ENCODE peak calls at places on chromosomes 13 and 19, in ten cellular contexts. One of them, this sample, is unnamed.

GRCh38 chr13:43021926-43022670 is 1.3 kb upstream of the DNAJC15 start:
- DNase-seq in GM04503: no peak
- DNase-seq in HFF-Myc: no peak
- DNase-seq in cardiac muscle cell: no peak
- DNase-seq in sciatic nerve: no peak
- DNase-seq in heart left ventricle: no peak
- DNase-seq in stimulated activated CD8-positive, alpha-beta memory T cell treated with anti-CD3 and anti-CD28 coated beads, Interleukin-7, amount 100 ng/mL, for 48 hours: no peak
- DNase-seq in GM18507: no peak
- DNase-seq in posterior vena cava: no peak
- DNase-seq in NCI-H1694 treated with DMSO at 0.1 percent for 48 hours: no peak
- DNase-seq in this sample: no peak

GRCh38 chr13:95300625-95301134 is 571 bp downstream of the ABCC4 start:
- DNase-seq in GM04503: peak
- DNase-seq in HFF-Myc: peak
- DNase-seq in cardiac muscle cell: peak
- DNase-seq in sciatic nerve: peak
- DNase-seq in heart left ventricle: peak
- DNase-seq in stimulated activated CD8-positive, alpha-beta memory T cell treated with anti-CD3 and anti-CD28 coated beads, Interleukin-7, amount 100 ng/mL, for 48 hours: peak
- DNase-seq in GM18507: peak
- DNase-seq in posterior vena cava: peak
- DNase-seq in NCI-H1694 treated with DMSO at 0.1 percent for 48 hours: peak
- DNase-seq in this sample: peak

GRCh38 chr19:58544591-58545285 is 874 bp downstream of the TRIM28 start:
- DNase-seq in GM04503: no peak
- DNase-seq in HFF-Myc: no peak
- DNase-seq in cardiac muscle cell: peak
- DNase-seq in sciatic nerve: no peak
- DNase-seq in heart left ventricle: peak
- DNase-seq in stimulated activated CD8-positive, alpha-beta memory T cell treated with anti-CD3 and anti-CD28 coated beads, Interleukin-7, amount 100 ng/mL, for 48 hours: no peak
- DNase-seq in GM18507: peak
- DNase-seq in posterior vena cava: no peak
- DNase-seq in NCI-H1694 treated with DMSO at 0.1 percent for 48 hours: no peak
- DNase-seq in this sample: peak

GRCh38 chr13:33799950-33800592 is 17.9 kb upstream of the RFC3 start:
- DNase-seq in GM04503: no peak
- DNase-seq in HFF-Myc: no peak
- DNase-seq in cardiac muscle cell: peak
- DNase-seq in sciatic nerve: no peak
- DNase-seq in heart left ventricle: no peak
- DNase-seq in stimulated activated CD8-positive, alpha-beta memory T cell treated with anti-CD3 and anti-CD28 coated beads, Interleukin-7, amount 100 ng/mL, for 48 hours: no peak
- DNase-seq in GM18507: no peak
- DNase-seq in posterior vena cava: no peak
- DNase-seq in NCI-H1694 treated with DMSO at 0.1 percent for 48 hours: peak
- DNase-seq in this sample: peak

GRCh38 chr13:78660130-78660857 is 1.3 kb upstream of the OBI1 start:
- DNase-seq in GM04503: no peak
- DNase-seq in HFF-Myc: no peak
- DNase-seq in cardiac muscle cell: no peak
- DNase-seq in sciatic nerve: no peak
- DNase-seq in heart left ventricle: no peak
- DNase-seq in stimulated activated CD8-positive, alpha-beta memory T cell treated with anti-CD3 and anti-CD28 coated beads, Interleukin-7, amount 100 ng/mL, for 48 hours: no peak
- DNase-seq in GM18507: no peak
- DNase-seq in posterior vena cava: no peak
- DNase-seq in NCI-H1694 treated with DMSO at 0.1 percent for 48 hours: no peak
- DNase-seq in this sample: peak

GRCh38 chr19:11204943-11205349 is 7.6 kb upstream of the KANK2 start:
- DNase-seq in GM04503: no peak
- DNase-seq in HFF-Myc: no peak
- DNase-seq in cardiac muscle cell: no peak
- DNase-seq in sciatic nerve: peak
- DNase-seq in heart left ventricle: peak
- DNase-seq in stimulated activated CD8-positive, alpha-beta memory T cell treated with anti-CD3 and anti-CD28 coated beads, Interleukin-7, amount 100 ng/mL, for 48 hours: no peak
- DNase-seq in GM18507: no peak
- DNase-seq in posterior vena cava: no peak
- DNase-seq in NCI-H1694 treated with DMSO at 0.1 percent for 48 hours: no peak
- DNase-seq in this sample: no peak

GRCh38 chr13:55307909-55308308 is 1832.8 kb upstream of the PRR20A start:
- DNase-seq in GM04503: no peak
- DNase-seq in HFF-Myc: no peak
- DNase-seq in cardiac muscle cell: no peak
- DNase-seq in sciatic nerve: no peak
- DNase-seq in heart left ventricle: no peak
- DNase-seq in stimulated activated CD8-positive, alpha-beta memory T cell treated with anti-CD3 and anti-CD28 coated beads, Interleukin-7, amount 100 ng/mL, for 48 hours: no peak
- DNase-seq in GM18507: no peak
- DNase-seq in posterior vena cava: no peak
- DNase-seq in NCI-H1694 treated with DMSO at 0.1 percent for 48 hours: no peak
- DNase-seq in this sample: no peak

GRCh38 chr19:51127755-51128154 is 3.0 kb downstream of the SIGLEC9 start:
- DNase-seq in GM04503: no peak
- DNase-seq in HFF-Myc: no peak
- DNase-seq in cardiac muscle cell: no peak
- DNase-seq in sciatic nerve: peak
- DNase-seq in heart left ventricle: peak
- DNase-seq in stimulated activated CD8-positive, alpha-beta memory T cell treated with anti-CD3 and anti-CD28 coated beads, Interleukin-7, amount 100 ng/mL, for 48 hours: peak
- DNase-seq in GM18507: no peak
- DNase-seq in posterior vena cava: peak
- DNase-seq in NCI-H1694 treated with DMSO at 0.1 percent for 48 hours: no peak
- DNase-seq in this sample: no peak

GRCh38 chr13:75550159-75550567 is 572 bp downstream of the UCHL3 start:
- DNase-seq in GM04503: no peak
- DNase-seq in HFF-Myc: peak
- DNase-seq in cardiac muscle cell: peak
- DNase-seq in sciatic nerve: no peak
- DNase-seq in heart left ventricle: no peak
- DNase-seq in stimulated activated CD8-positive, alpha-beta memory T cell treated with anti-CD3 and anti-CD28 coated beads, Interleukin-7, amount 100 ng/mL, for 48 hours: peak
- DNase-seq in GM18507: no peak
- DNase-seq in posterior vena cava: no peak
- DNase-seq in NCI-H1694 treated with DMSO at 0.1 percent for 48 hours: no peak
- DNase-seq in this sample: peak

GRCh38 chr19:3852614-3853254 is 16.1 kb downstream of the ZFR2 start:
- DNase-seq in GM04503: peak
- DNase-seq in HFF-Myc: peak
- DNase-seq in cardiac muscle cell: no peak
- DNase-seq in sciatic nerve: no peak
- DNase-seq in heart left ventricle: no peak
- DNase-seq in stimulated activated CD8-positive, alpha-beta memory T cell treated with anti-CD3 and anti-CD28 coated beads, Interleukin-7, amount 100 ng/mL, for 48 hours: no peak
- DNase-seq in GM18507: no peak
- DNase-seq in posterior vena cava: no peak
- DNase-seq in NCI-H1694 treated with DMSO at 0.1 percent for 48 hours: peak
- DNase-seq in this sample: peak

GRCh38 chr19:2239771-2240770 is 3.4 kb downstream of the SF3A2 start:
- DNase-seq in GM04503: no peak
- DNase-seq in HFF-Myc: no peak
- DNase-seq in cardiac muscle cell: no peak
- DNase-seq in sciatic nerve: no peak
- DNase-seq in heart left ventricle: no peak
- DNase-seq in stimulated activated CD8-positive, alpha-beta memory T cell treated with anti-CD3 and anti-CD28 coated beads, Interleukin-7, amount 100 ng/mL, for 48 hours: no peak
- DNase-seq in GM18507: no peak
- DNase-seq in posterior vena cava: no peak
- DNase-seq in NCI-H1694 treated with DMSO at 0.1 percent for 48 hours: no peak
- DNase-seq in this sample: peak

GRCh38 chr19:821228-821975 is at the start of gene PLPPR3:
- DNase-seq in GM04503: no peak
- DNase-seq in HFF-Myc: no peak
- DNase-seq in cardiac muscle cell: peak
- DNase-seq in sciatic nerve: no peak
- DNase-seq in heart left ventricle: no peak
- DNase-seq in stimulated activated CD8-positive, alpha-beta memory T cell treated with anti-CD3 and anti-CD28 coated beads, Interleukin-7, amount 100 ng/mL, for 48 hours: no peak
- DNase-seq in GM18507: no peak
- DNase-seq in posterior vena cava: peak
- DNase-seq in NCI-H1694 treated with DMSO at 0.1 percent for 48 hours: no peak
- DNase-seq in this sample: no peak

GRCh38 chr19:49447485-49448431 is 3.9 kb downstream of the PIH1D1 start:
- DNase-seq in GM04503: no peak
- DNase-seq in HFF-Myc: no peak
- DNase-seq in cardiac muscle cell: no peak
- DNase-seq in sciatic nerve: peak
- DNase-seq in heart left ventricle: no peak
- DNase-seq in stimulated activated CD8-positive, alpha-beta memory T cell treated with anti-CD3 and anti-CD28 coated beads, Interleukin-7, amount 100 ng/mL, for 48 hours: no peak
- DNase-seq in GM18507: no peak
- DNase-seq in posterior vena cava: no peak
- DNase-seq in NCI-H1694 treated with DMSO at 0.1 percent for 48 hours: no peak
- DNase-seq in this sample: peak

GRCh38 chr19:12782424-12783225 is 7.3 kb upstream of the HOOK2 start:
- DNase-seq in GM04503: no peak
- DNase-seq in HFF-Myc: no peak
- DNase-seq in cardiac muscle cell: peak
- DNase-seq in sciatic nerve: peak
- DNase-seq in heart left ventricle: peak
- DNase-seq in stimulated activated CD8-positive, alpha-beta memory T cell treated with anti-CD3 and anti-CD28 coated beads, Interleukin-7, amount 100 ng/mL, for 48 hours: peak
- DNase-seq in GM18507: no peak
- DNase-seq in posterior vena cava: peak
- DNase-seq in NCI-H1694 treated with DMSO at 0.1 percent for 48 hours: peak
- DNase-seq in this sample: peak

GRCh38 chr13:45623516-45624090 is 8.1 kb upstream of the ERICH6B start:
- DNase-seq in GM04503: no peak
- DNase-seq in HFF-Myc: no peak
- DNase-seq in cardiac muscle cell: peak
- DNase-seq in sciatic nerve: no peak
- DNase-seq in heart left ventricle: no peak
- DNase-seq in stimulated activated CD8-positive, alpha-beta memory T cell treated with anti-CD3 and anti-CD28 coated beads, Interleukin-7, amount 100 ng/mL, for 48 hours: no peak
- DNase-seq in GM18507: no peak
- DNase-seq in posterior vena cava: no peak
- DNase-seq in NCI-H1694 treated with DMSO at 0.1 percent for 48 hours: no peak
- DNase-seq in this sample: peak